ENCODE peak calls at places on chromosomes 6 and 20, in ten cellular contexts. X is WERI-Rb-1; S is K562; B is endodermal cell; E is lower leg skin; J is heart right ventricle; F is tibial artery; K is uterus; D is suprapubic skin; L is activated CD8-positive, alpha-beta T cell treated with anti-CD3 and anti-CD28 coated beads for 36 hours. P is an unnamed sample.

GRCh38 chr20:58286729-58287128 is 22.8 kb upstream of the RAB22A start:
- DNase-seq in X (no peak), S (no peak), B (no peak), E (no peak), J (no peak), F (no peak), K (no peak), D (no peak), L (peak; percentile 30), P (no peak)

GRCh38 chr6:26159417-26160273 is 72.4 kb downstream of the HFE start:
- DNase-seq in X (no peak), S (peak; percentile 37), B (peak; percentile 64), E (no peak), J (no peak), F (no peak), K (no peak), D (no peak), L (peak; percentile 38), P (no peak)

GRCh38 chr6:112035446-112035845 is 18.5 kb upstream of the CCN6 start:
- DNase-seq in X (no peak), S (no peak), B (no peak), E (no peak), J (no peak), F (no peak), K (peak; percentile 44), D (no peak), L (peak; percentile 35), P (no peak)

GRCh38 chr6:91965872-91966271 is 1379.0 kb upstream of the MAP3K7 start:
- DNase-seq in X (no peak), S (no peak), B (no peak), E (no peak), J (no peak), F (no peak), K (no peak), D (no peak), L (no peak), P (no peak)

GRCh38 chr6:145704153-145704781 is 31.1 kb downstream of the EPM2A start:
- DNase-seq in X (no peak), S (peak; percentile 11), B (no peak), E (no peak), J (no peak), F (no peak), K (no peak), D (no peak), L (no peak), P (no peak)

GRCh38 chr6:42120895-42121865 is 21.2 kb downstream of the C6orf132 start:
- DNase-seq in X (no peak), S (no peak), B (no peak), E (no peak), J (no peak), F (no peak), K (no peak), D (no peak), L (no peak), P (no peak)

GRCh38 chr6:61134028-61134427 is 1152.0 kb downstream of the KHDRBS2 start:
- DNase-seq in X (no peak), S (no peak), B (no peak), E (no peak), J (no peak), F (peak; percentile 50), K (no peak), D (no peak), L (no peak), P (no peak)

GRCh38 chr20:12207875-12208274 is 290.2 kb downstream of the BTBD3 start:
- DNase-seq in X (peak; percentile 51), S (peak; percentile 1), B (peak; percentile 85), E (no peak), J (peak; percentile 9), F (no peak), K (no peak), D (no peak), L (peak; percentile 3), P (no peak)

GRCh38 chr20:20664795-20665194 is 47.6 kb downstream of the RALGAPA2 start:
- DNase-seq in X (peak; percentile 17), S (peak; percentile 21), B (no peak), E (no peak), J (peak; percentile 20), F (no peak), K (no peak), D (no peak), L (peak; percentile 4), P (no peak)

GRCh38 chr20:5172167-5172586 is 45.4 kb downstream of the CDS2 start:
- DNase-seq in X (no peak), S (no peak), B (no peak), E (no peak), J (no peak), F (no peak), K (no peak), D (no peak), L (no peak), P (no peak)

GRCh38 chr6:22471746-22472145 is 97.6 kb upstream of the HDGFL1 start:
- DNase-seq in X (no peak), S (no peak), B (no peak), E (no peak), J (no peak), F (no peak), K (no peak), D (no peak), L (no peak), P (no peak)

DNA sequence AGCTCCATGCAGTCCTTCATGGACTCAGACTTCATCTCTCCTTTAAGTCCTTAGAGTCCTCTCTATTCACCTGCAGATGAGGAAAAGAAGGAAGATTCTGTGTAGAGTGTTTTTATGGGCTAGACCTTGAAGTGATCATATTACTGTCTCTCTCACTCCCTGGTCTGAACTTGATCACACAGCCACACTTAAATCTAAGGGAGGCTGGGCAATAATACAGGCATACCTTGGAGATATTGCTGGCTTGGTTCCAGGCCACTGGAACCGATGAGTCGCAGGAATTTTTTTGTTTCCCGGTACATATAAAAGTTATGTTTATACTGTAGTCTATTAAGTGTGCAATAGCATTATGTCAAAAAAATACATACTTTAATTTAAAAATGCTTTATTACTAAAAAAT is 59.2 kb upstream of the FOXO3 start:
- DNase-seq in X (no peak), S (no peak), B (no peak), E (no peak), J (no peak), F (no peak), K (no peak), D (no peak), L (no peak), P (no peak)
- TF ChIP-seq CTCF in X (no peak), S (no peak), B (no peak), E (no peak), J (no peak), F (no peak), K (no peak), D (no peak), L (no peak), P (no peak)

GRCh38 chr20:50373674-50374286 is 136.4 kb upstream of the PTPN1 start:
- DNase-seq in X (no peak), S (no peak), B (no peak), E (no peak), J (no peak), F (no peak), K (no peak), D (no peak), L (no peak), P (no peak)

GRCh38 chr20:50370036-50370566 is 140.1 kb upstream of the PTPN1 start:
- DNase-seq in X (no peak), S (no peak), B (no peak), E (no peak), J (no peak), F (no peak), K (no peak), D (no peak), L (no peak), P (no peak)

GRCh38 chr20:50371878-50372769 is 138.1 kb upstream of the PTPN1 start:
- DNase-seq in X (no peak), S (no peak), B (no peak), E (no peak), J (no peak), F (no peak), K (no peak), D (no peak), L (no peak), P (no peak)

GRCh38 chr20:50374541-50375078 is 135.6 kb upstream of the PTPN1 start:
- DNase-seq in X (no peak), S (no peak), B (no peak), E (no peak), J (no peak), F (no peak), K (no peak), D (no peak), L (no peak), P (no peak)

DNA sequence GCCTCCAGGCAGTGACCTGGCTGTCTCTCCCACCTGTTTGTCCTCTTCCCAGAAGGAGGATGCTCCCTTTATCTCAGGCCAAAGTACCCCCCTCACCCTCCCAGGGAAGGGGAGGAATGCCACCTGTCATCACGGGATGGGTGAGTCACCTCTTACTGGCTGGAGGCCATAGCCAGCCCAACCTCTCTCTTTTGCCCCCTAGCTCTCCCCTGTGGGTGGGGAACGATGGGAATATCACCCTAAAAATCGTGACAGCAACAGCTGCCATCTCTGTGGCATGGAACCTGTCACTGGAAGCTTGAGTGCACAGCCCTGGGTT is 137.5 kb upstream of the PTPN1 start:
- DNase-seq in X (no peak), S (no peak), B (no peak), E (no peak), J (no peak), F (no peak), K (peak; percentile 42), D (no peak), L (no peak), P (no peak)
- TF ChIP-seq CTCF in X (no peak), S (no peak), B (no peak), E (no peak), J (no peak), F (no peak), K (no peak), D (no peak), L (no peak), P (no peak)

GRCh38 chr6:104771258-104771832 is 88.4 kb downstream of the HACE1 start:
- DNase-seq in X (no peak), S (peak; percentile 13), B (no peak), E (no peak), J (no peak), F (no peak), K (no peak), D (no peak), L (no peak), P (no peak)
- TF ChIP-seq CTCF in X (no peak), S (peak; percentile 46), B (peak; percentile 81), E (no peak), J (peak; percentile 13), F (peak; percentile 42), K (peak; percentile 22), D (peak; percentile 22), L (peak; percentile 73), P (no peak)

DNA sequence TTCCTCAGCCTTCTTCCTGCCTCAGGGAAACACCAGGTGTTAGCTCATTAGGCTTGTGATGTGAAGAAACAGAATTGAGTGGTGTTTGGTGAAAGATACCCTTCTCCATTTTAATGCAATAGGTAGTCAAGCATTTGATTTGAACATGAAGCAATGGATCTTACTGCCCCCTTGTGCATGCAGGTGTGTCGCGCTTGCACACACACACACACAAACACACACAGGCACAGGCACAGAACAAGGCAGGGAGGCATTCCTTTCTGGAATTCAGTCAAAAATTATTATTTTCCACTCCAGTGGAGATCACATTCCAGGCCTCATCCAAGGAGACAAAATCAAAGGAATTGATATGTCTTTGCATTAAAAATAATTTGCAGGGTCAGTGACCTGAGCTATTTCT is 667.0 kb upstream of the MARCKS start:
- DNase-seq in X (peak; percentile 12), S (no peak), B (peak; percentile 47), E (no peak), J (no peak), F (no peak), K (no peak), D (no peak), L (no peak), P (no peak)
- TF ChIP-seq CTCF in X (peak; percentile 39), S (no peak), B (peak; percentile 54), E (no peak), J (no peak), F (no peak), K (no peak), D (no peak), L (no peak), P (no peak)